ENCODE peak calls at places on chromosome 11, in nine cellular contexts. V, P, G, T, Q, J, M, F and X are unnamed samples.

GRCh38 chr11:48055292-48056132 is 75.2 kb downstream of the PTPRJ start:
- DNase-seq in F (no peak), G (no peak), P (no peak), T (no peak), J (peak), Q (peak), M (no peak), V (peak), X (peak)

GRCh38 chr11:70859180-70859579 is 393.2 kb downstream of the SHANK2 start:
- DNase-seq in T (no peak), Q (no peak), M (no peak), P (no peak), F (no peak), G (no peak), J (no peak), V (no peak), X (no peak)

GRCh38 chr11:46361283-46362145 is 14.3 kb downstream of the DGKZ start:
- DNase-seq in F (no peak), M (peak), Q (peak), V (no peak), T (peak), J (peak), P (peak), G (no peak), X (peak)

GRCh38 chr11:75465701-75466531 is 32.9 kb upstream of the KLHL35 start:
- DNase-seq in P (no peak), M (no peak), T (no peak), J (no peak), Q (peak), G (no peak), F (peak), V (no peak), X (peak)

GRCh38 chr11:64745219-64745522 is 1.2 kb upstream of the RASGRP2 start:
- DNase-seq in M (peak), J (peak), F (no peak), T (peak), Q (no peak), G (peak), P (no peak), V (no peak), X (no peak)

GRCh38 chr11:27514076-27514475 is 7.5 kb upstream of the LIN7C start:
- DNase-seq in P (no peak), F (no peak), T (no peak), J (no peak), V (no peak), M (no peak), G (no peak), Q (no peak), X (no peak)

GRCh38 chr11:66080055-66080817 is 10.2 kb downstream of the PACS1 start:
- DNase-seq in F (peak), G (no peak), J (peak), P (no peak), Q (peak), M (peak), T (peak), V (peak), X (peak)

GRCh38 chr11:129192150-129192549 is at the start of gene ARHGAP32:
- DNase-seq in G (no peak), M (no peak), Q (no peak), V (peak), T (no peak), P (no peak), F (no peak), J (peak), X (no peak)

GRCh38 chr11:33777906-33778305 is 3.6 kb upstream of the FBXO3 start:
- DNase-seq in M (no peak), F (no peak), P (no peak), J (no peak), Q (no peak), T (no peak), G (no peak), V (no peak), X (no peak)

GRCh38 chr11:114984611-114985163 is 306.4 kb downstream of the NXPE2 start:
- DNase-seq in V (no peak), Q (no peak), M (no peak), F (no peak), P (no peak), J (no peak), G (no peak), T (no peak), X (no peak)

GRCh38 chr11:8096575-8096974 is 15.6 kb downstream of the TUB start:
- DNase-seq in G (no peak), J (no peak), V (no peak), Q (no peak), M (no peak), F (no peak), P (no peak), T (peak), X (no peak)

GRCh38 chr11:16794047-16794818 is 55.8 kb downstream of the C11orf58 start:
- DNase-seq in G (peak), J (no peak), Q (no peak), V (no peak), F (no peak), P (no peak), T (no peak), M (no peak), X (no peak)

GRCh38 chr11:2325719-2326118 is 23.9 kb downstream of the TSPAN32 start:
- DNase-seq in J (no peak), Q (peak), P (no peak), M (no peak), G (no peak), F (peak), V (peak), T (no peak), X (peak)

GRCh38 chr11:108788565-108789199 is 123.8 kb downstream of the DDX10 start:
- DNase-seq in F (peak), P (no peak), Q (peak), V (peak), T (no peak), J (no peak), M (no peak), G (no peak), X (peak)

GRCh38 chr11:134752526-134752925 is 340.5 kb upstream of the B3GAT1 start:
- DNase-seq in P (no peak), T (no peak), J (no peak), G (no peak), F (no peak), V (no peak), M (no peak), Q (no peak), X (no peak)

GRCh38 chr11:75463106-75463774 is 30.2 kb upstream of the KLHL35 start:
- DNase-seq in F (no peak), J (no peak), G (no peak), P (no peak), T (no peak), M (no peak), V (no peak), Q (peak), X (no peak)

GRCh38 chr11:2908130-2908529 is 21.1 kb downstream of the PHLDA2 start:
- DNase-seq in G (no peak), Q (no peak), T (no peak), V (no peak), M (no peak), F (no peak), P (no peak), J (no peak), X (no peak)

GRCh38 chr11:78460468-78460867 is 42.8 kb upstream of the GAB2 start:
- DNase-seq in Q (no peak), M (no peak), G (no peak), V (peak), J (no peak), P (no peak), F (peak), T (no peak), X (peak)

GRCh38 chr11:44456544-44457270 is 108.8 kb upstream of the CD82 start:
- DNase-seq in V (no peak), P (no peak), F (peak), T (no peak), Q (no peak), J (no peak), G (no peak), M (no peak), X (no peak)

GRCh38 chr11:8564526-8564925 is 29.5 kb downstream of the STK33 start:
- DNase-seq in Q (no peak), F (no peak), P (no peak), J (no peak), V (no peak), G (no peak), T (no peak), M (no peak), X (no peak)

GRCh38 chr11:69443138-69443967 is 38.1 kb upstream of the LINC01488 start:
- DNase-seq in G (peak), V (peak), M (peak), J (peak), P (peak), T (peak), F (peak), Q (peak), X (peak)

GRCh38 chr11:75591371-75591770 is 29.3 kb downstream of the SERPINH1 start:
- DNase-seq in P (no peak), M (no peak), Q (no peak), G (no peak), J (no peak), V (no peak), T (no peak), F (no peak), X (no peak)

GRCh38 chr11:13289081-13289480 is 11.5 kb downstream of the BMAL1 start:
- DNase-seq in P (no peak), T (no peak), Q (peak), M (no peak), G (no peak), J (no peak), V (no peak), F (peak), X (peak)

GRCh38 chr11:95084509-95084908 is 5.1 kb upstream of the ENDOD1 start:
- DNase-seq in M (no peak), J (peak), G (no peak), Q (no peak), V (peak), T (no peak), F (no peak), P (no peak), X (peak)

GRCh38 chr11:27293500-27294417 is 69.3 kb downstream of the CCDC34 start:
- DNase-seq in F (peak), M (no peak), G (no peak), J (no peak), V (peak), Q (no peak), P (no peak), T (no peak), X (peak)

GRCh38 chr11:96213500-96213899 is 129.5 kb downstream of the MAML2 start:
- DNase-seq in T (no peak), J (no peak), M (no peak), P (no peak), F (peak), Q (peak), V (no peak), G (no peak), X (peak)

GRCh38 chr11:76606102-76606793 is 64.3 kb downstream of the LRRC32 start:
- DNase-seq in V (no peak), F (no peak), G (no peak), M (peak), P (no peak), Q (peak), T (no peak), J (no peak), X (peak)

GRCh38 chr11:88629496-88629895 is 292.0 kb upstream of the CTSC start:
- DNase-seq in J (no peak), F (no peak), G (no peak), V (peak), M (no peak), T (no peak), P (no peak), Q (no peak), X (no peak)

GRCh38 chr11:95575517-95575916 is 214.1 kb downstream of the FAM76B start:
- DNase-seq in V (no peak), P (no peak), Q (no peak), G (no peak), J (no peak), F (no peak), M (no peak), T (no peak), X (peak)

GRCh38 chr11:27388869-27389268 is 25.9 kb upstream of the CCDC34 start:
- DNase-seq in J (no peak), Q (no peak), P (no peak), T (no peak), V (no peak), G (no peak), F (no peak), M (no peak), X (peak)

GRCh38 chr11:102926517-102926916 is 29.0 kb downstream of the MMP13 start:
- DNase-seq in M (no peak), V (no peak), T (no peak), J (no peak), Q (no peak), G (no peak), P (no peak), F (no peak), X (no peak)

GRCh38 chr11:33028537-33028914 is 10.8 kb upstream of the TCP11L1 start:
- DNase-seq in M (no peak), Q (no peak), F (no peak), T (no peak), G (no peak), P (no peak), V (no peak), J (no peak), X (no peak)

GRCh38 chr11:94134651-94135512 is 6.2 kb downstream of the PANX1 start:
- DNase-seq in G (no peak), V (peak), F (peak), M (peak), Q (peak), T (peak), J (peak), P (no peak), X (peak)

GRCh38 chr11:68258363-68258765 is 13.4 kb downstream of the C11orf24 start:
- DNase-seq in F (no peak), Q (no peak), G (no peak), J (no peak), T (no peak), P (no peak), M (no peak), V (no peak), X (no peak)

GRCh38 chr11:102396708-102397563 is 49.9 kb downstream of the BIRC2 start:
- DNase-seq in T (no peak), G (no peak), V (no peak), F (no peak), M (no peak), Q (no peak), P (no peak), J (no peak), X (peak)

GRCh38 chr11:79314906-79315689 is 125.7 kb downstream of the TENM4 start:
- DNase-seq in M (no peak), G (no peak), F (no peak), V (peak), Q (peak), T (no peak), P (no peak), J (no peak), X (peak)

GRCh38 chr11:26186389-26186788 is 145.5 kb upstream of the ANO3 start:
- DNase-seq in P (no peak), J (no peak), T (no peak), G (no peak), M (no peak), Q (no peak), F (no peak), V (no peak), X (no peak)

GRCh38 chr11:19018901-19019300 is 41.6 kb downstream of the MRGPRX2 start:
- DNase-seq in G (no peak), M (no peak), J (no peak), Q (no peak), F (no peak), V (peak), T (no peak), P (no peak), X (no peak)

GRCh38 chr11:117471776-117472175 is 144.1 kb downstream of the CEP164 start:
- DNase-seq in V (no peak), P (no peak), G (no peak), Q (no peak), T (no peak), J (no peak), M (no peak), F (no peak), X (no peak)

GRCh38 chr11:117470576-117470975 is 142.9 kb downstream of the CEP164 start:
- DNase-seq in J (no peak), M (no peak), P (no peak), T (no peak), Q (no peak), V (no peak), F (no peak), G (no peak), X (no peak)

GRCh38 chr11:117478126-117478856 is 150.6 kb downstream of the CEP164 start:
- DNase-seq in F (no peak), G (peak), V (no peak), M (no peak), P (no peak), J (no peak), Q (no peak), T (no peak), X (no peak)

GRCh38 chr11:117477721-117478120 is 150.1 kb downstream of the CEP164 start:
- DNase-seq in M (no peak), Q (no peak), T (no peak), G (no peak), F (no peak), P (no peak), J (no peak), V (no peak), X (no peak)

GRCh38 chr11:117473692-117474091 is 146.0 kb downstream of the CEP164 start:
- DNase-seq in Q (no peak), T (no peak), V (peak), P (no peak), G (no peak), J (no peak), F (no peak), M (no peak), X (no peak)
- TF ChIP-seq CTCF in Q (no peak), T (no peak), V (no peak), P (no peak), G (no peak), J (no peak), F (no peak), M (no peak), X (no peak)

GRCh38 chr11:105719073-105719846 is 109.4 kb downstream of the GRIA4 start:
- DNase-seq in J (no peak), M (no peak), V (peak), F (no peak), T (no peak), G (no peak), P (peak), Q (no peak), X (peak)
- TF ChIP-seq CTCF in J (no peak), M (no peak), V (no peak), F (no peak), T (no peak), G (no peak), P (no peak), Q (no peak), X (no peak)

GRCh38 chr11:35131094-35131493 is 7.9 kb upstream of the CD44 start:
- DNase-seq in T (no peak), G (no peak), J (no peak), F (no peak), P (no peak), Q (no peak), M (no peak), V (no peak), X (no peak)

GRCh38 chr11:35122308-35122707 is 16.7 kb upstream of the CD44 start:
- DNase-seq in F (no peak), Q (no peak), T (no peak), P (no peak), G (no peak), V (no peak), M (no peak), J (no peak), X (no peak)

GRCh38 chr11:35127619-35128018 is 11.4 kb upstream of the CD44 start:
- DNase-seq in M (no peak), J (no peak), G (no peak), F (no peak), V (no peak), P (no peak), T (no peak), Q (no peak), X (no peak)

GRCh38 chr11:35126000-35126878 is 12.7 kb upstream of the CD44 start:
- DNase-seq in G (no peak), V (no peak), F (no peak), Q (no peak), M (no peak), J (peak), P (peak), T (no peak), X (no peak)

GRCh38 chr11:35126879-35127576 is 11.9 kb upstream of the CD44 start:
- DNase-seq in F (no peak), Q (no peak), M (no peak), T (no peak), J (no peak), P (no peak), G (no peak), V (no peak), X (no peak)
- TF ChIP-seq CTCF in F (no peak), Q (no peak), M (no peak), T (no peak), J (no peak), P (no peak), G (no peak), V (no peak), X (no peak)

DNA sequence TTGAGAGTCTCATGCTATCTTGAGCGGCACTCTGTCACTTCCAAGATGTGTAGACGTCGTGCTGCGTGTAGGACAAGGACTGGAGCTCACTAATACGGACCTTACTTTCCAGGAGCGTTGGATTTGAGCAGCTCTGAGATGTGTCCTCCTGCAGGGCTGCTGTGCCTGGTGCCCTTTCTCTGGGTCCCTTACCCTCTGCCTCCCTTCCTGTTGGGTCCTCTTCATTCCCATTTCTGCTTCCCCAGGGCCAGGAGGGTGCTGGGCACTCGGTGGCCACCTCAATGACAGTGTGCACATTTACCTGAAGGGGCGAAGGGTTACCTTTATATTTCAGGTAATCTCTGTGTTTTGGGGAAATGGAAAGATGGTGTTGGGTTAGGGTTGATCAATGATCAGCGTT is 4.0 kb downstream of the PTDSS2 start:
- DNase-seq in F (no peak), J (no peak), Q (no peak), T (no peak), V (no peak), G (no peak), P (no peak), M (no peak), X (no peak)
- TF ChIP-seq CTCF in F (no peak), J (no peak), Q (no peak), T (no peak), V (no peak), G (no peak), P (no peak), M (no peak), X (no peak)